ENCODE peak calls at places on chromosomes 6 and 20, in six cellular contexts. M, W, E, C, O and J are unnamed samples.

GRCh38 chr6:153117986-153118886 is 12.8 kb downstream of the RGS17 start:
- DNase-seq in M (peak; percentile 31), W (no peak), E (peak; percentile 76), C (peak; percentile 30), O (no peak), J (no peak)

GRCh38 chr6:97215157-97215769 is 67.8 kb downstream of the MMS22L start:
- DNase-seq in M (peak; percentile 26), W (peak; percentile 40), E (peak; percentile 74), C (no peak), O (no peak), J (peak; percentile 81)

GRCh38 chr6:157468054-157468453 is 87.1 kb downstream of the ZDHHC14 start:
- DNase-seq in M (no peak), W (no peak), E (no peak), C (no peak), O (no peak), J (no peak)

GRCh38 chr6:46175446-46175845 is 4.7 kb upstream of the ENPP5 start:
- DNase-seq in M (no peak), W (no peak), E (no peak), C (peak; percentile 63), O (no peak), J (no peak)

GRCh38 chr6:22904413-22904812 is 335.0 kb downstream of the HDGFL1 start:
- DNase-seq in M (no peak), W (no peak), E (no peak), C (no peak), O (no peak), J (no peak)

GRCh38 chr6:35638679-35639078 is 50.0 kb downstream of the FKBP5 start:
- DNase-seq in M (no peak), W (no peak), E (no peak), C (no peak), O (no peak), J (no peak)

GRCh38 chr6:77474286-77474956 is 11.1 kb upstream of the HTR1B start:
- DNase-seq in M (no peak), W (no peak), E (no peak), C (no peak), O (no peak), J (no peak)

GRCh38 chr20:3710703-3711417 is 1.5 kb downstream of the SIGLEC1 start:
- DNase-seq in M (no peak), W (peak; percentile 87), E (peak; percentile 56), C (peak; percentile 70), O (peak; percentile 44), J (peak; percentile 79)

GRCh38 chr20:57440678-57441509 is 49.7 kb downstream of the RBM38 start:
- DNase-seq in M (no peak), W (no peak), E (peak; percentile 73), C (no peak), O (peak; percentile 86), J (peak; percentile 67)

GRCh38 chr20:6489361-6490154 is 277.9 kb upstream of the BMP2 start:
- DNase-seq in M (no peak), W (no peak), E (no peak), C (no peak), O (no peak), J (peak; percentile 16)

GRCh38 chr6:41273699-41274098 is 12.8 kb downstream of the TREM1 start:
- DNase-seq in M (no peak), W (no peak), E (no peak), C (no peak), O (no peak), J (no peak)

GRCh38 chr6:73177221-73177944 is 47.9 kb downstream of the KHDC1L start:
- DNase-seq in M (no peak), W (no peak), E (no peak), C (peak; percentile 31), O (no peak), J (no peak)

GRCh38 chr20:44074252-44075151 is 112.5 kb downstream of the JPH2 start:
- DNase-seq in M (peak; percentile 17), W (no peak), E (peak; percentile 66), C (no peak), O (no peak), J (peak; percentile 39)

GRCh38 chr6:122730775-122731386 is 48.6 kb upstream of the FABP7 start:
- DNase-seq in M (peak; percentile 12), W (peak; percentile 22), E (peak; percentile 71), C (no peak), O (no peak), J (peak; percentile 67)